ENCODE peak calls at places on chromosome 6, in five cellular contexts. W, U, P, S and G are unnamed samples.

GRCh38 chr6:35024601-35025054 is 116.5 kb downstream of the TCP11 start:
- DNase-seq in P (peak; percentile 33), S (peak; percentile 98), W (no peak), U (peak; percentile 62), G (peak; percentile 23)

GRCh38 chr6:63644668-63645326 is 9.2 kb downstream of the PHF3 start:
- DNase-seq in W (no peak), S (peak; percentile 58), U (peak; percentile 14), P (no peak), G (no peak)

GRCh38 chr6:30836431-30836866 is 47.9 kb upstream of the DDR1 start:
- DNase-seq in P (no peak), W (peak; percentile 53), U (peak; percentile 55), S (no peak), G (peak; percentile 53)

GRCh38 chr6:91029211-91029610 is 442.3 kb upstream of the MAP3K7 start:
- DNase-seq in W (no peak), P (no peak), S (no peak), U (no peak), G (peak; percentile 13)

GRCh38 chr6:42010185-42010872 is 40.0 kb upstream of the TAF8 start:
- DNase-seq in U (no peak), W (no peak), P (no peak), S (peak; percentile 9), G (no peak)

GRCh38 chr6:25732468-25733198 is 21.9 kb upstream of the SLC17A4 start:
- DNase-seq in P (no peak), U (no peak), W (no peak), S (no peak), G (no peak)

GRCh38 chr6:91464201-91464600 is 877.3 kb upstream of the MAP3K7 start:
- DNase-seq in S (no peak), W (no peak), U (no peak), P (no peak), G (no peak)

GRCh38 chr6:121247386-121247785 is 86.9 kb downstream of the TBC1D32 start:
- DNase-seq in U (no peak), P (no peak), W (no peak), S (no peak), G (no peak)

GRCh38 chr6:138817799-138818198 is 21.9 kb downstream of the ECT2L start:
- DNase-seq in U (no peak), P (no peak), S (peak; percentile 100), W (peak; percentile 97), G (peak; percentile 81)

GRCh38 chr6:10722570-10722819 is 375 bp upstream of the TMEM14C start:
- DNase-seq in S (no peak), W (no peak), P (no peak), U (no peak), G (no peak)

GRCh38 chr6:11279213-11279780 is 46.8 kb upstream of the NEDD9 start:
- DNase-seq in U (no peak), W (no peak), S (no peak), P (peak; percentile 66), G (no peak)

GRCh38 chr6:9921366-9921765 is 493.5 kb downstream of the TFAP2A start:
- DNase-seq in S (peak; percentile 12), P (no peak), U (no peak), W (no peak), G (no peak)

GRCh38 chr6:78810698-78811097 is 56.7 kb upstream of the IRAK1BP1 start:
- DNase-seq in S (peak; percentile 100), P (no peak), W (peak; percentile 95), U (no peak), G (no peak)

GRCh38 chr6:151044465-151045441 is 179.3 kb downstream of the MTHFD1L start:
- DNase-seq in W (peak; percentile 73), S (peak; percentile 86), P (peak; percentile 52), U (peak; percentile 70), G (peak; percentile 96)

GRCh38 chr6:30568245-30568644 is 3.0 kb upstream of the ABCF1 start:
- DNase-seq in U (no peak), S (no peak), P (no peak), W (no peak), G (no peak)

GRCh38 chr6:119145111-119145510 is 66.6 kb upstream of the FAM184A start:
- DNase-seq in U (no peak), S (no peak), W (no peak), P (no peak), G (no peak)

GRCh38 chr6:143743256-143744166 is 65.7 kb downstream of the PHACTR2 start:
- DNase-seq in P (no peak), S (no peak), W (peak; percentile 46), U (peak; percentile 35), G (no peak)

GRCh38 chr6:14873781-14874446 is 372.0 kb upstream of the JARID2 start:
- DNase-seq in U (no peak), P (no peak), W (no peak), S (no peak), G (no peak)

GRCh38 chr6:67451874-67452273 is 1183.2 kb upstream of the ADGRB3 start:
- DNase-seq in P (no peak), U (no peak), S (no peak), W (no peak), G (no peak)

GRCh38 chr6:121463087-121463486 is 27.6 kb downstream of the GJA1 start:
- DNase-seq in P (no peak), U (no peak), W (no peak), S (no peak), G (no peak)

GRCh38 chr6:113599444-113599843 is 257.7 kb upstream of the MARCKS start:
- DNase-seq in W (no peak), P (no peak), U (no peak), S (no peak), G (no peak)

GRCh38 chr6:52973013-52973412 is 22.1 kb downstream of the GSTA4 start:
- DNase-seq in U (no peak), W (no peak), S (no peak), P (no peak), G (no peak)

GRCh38 chr6:34970962-34971361 is 81.9 kb downstream of the ANKS1A start:
- DNase-seq in U (no peak), S (no peak), P (no peak), W (no peak), G (no peak)

GRCh38 chr6:158262755-158263154 is 49.5 kb upstream of the TULP4 start:
- DNase-seq in S (no peak), W (no peak), U (no peak), P (no peak), G (no peak)

GRCh38 chr6:111379302-111379701 is 103.7 kb downstream of the REV3L start:
- DNase-seq in P (no peak), W (no peak), S (no peak), U (no peak), G (no peak)

GRCh38 chr6:75115501-75115900 is 90.4 kb downstream of the COL12A1 start:
- DNase-seq in S (no peak), W (no peak), P (no peak), U (no peak), G (no peak)

GRCh38 chr6:52020961-52021570 is 66.3 kb downstream of the PKHD1 start:
- DNase-seq in U (no peak), P (no peak), W (no peak), S (peak; percentile 30), G (no peak)

GRCh38 chr6:162249907-162250642 is 477.5 kb downstream of the PRKN start:
- DNase-seq in P (no peak), U (no peak), W (no peak), S (no peak), G (no peak)

GRCh38 chr6:130724089-130724488 is 103.1 kb upstream of the SMLR1 start:
- DNase-seq in P (no peak), U (no peak), S (peak; percentile 22), W (no peak), G (no peak)

GRCh38 chr6:95431637-95432228 is 145.6 kb upstream of the MANEA start:
- DNase-seq in S (peak; percentile 50), U (no peak), W (peak; percentile 35), P (no peak), G (peak; percentile 71)

GRCh38 chr6:117956386-117956785 is 49.3 kb downstream of the SLC35F1 start:
- DNase-seq in W (no peak), U (no peak), S (no peak), P (no peak), G (no peak)

GRCh38 chr6:32081168-32081624 is 27.9 kb downstream of the TNXB start:
- DNase-seq in W (no peak), U (peak; percentile 44), S (no peak), P (peak; percentile 85), G (peak; percentile 30)

DNA sequence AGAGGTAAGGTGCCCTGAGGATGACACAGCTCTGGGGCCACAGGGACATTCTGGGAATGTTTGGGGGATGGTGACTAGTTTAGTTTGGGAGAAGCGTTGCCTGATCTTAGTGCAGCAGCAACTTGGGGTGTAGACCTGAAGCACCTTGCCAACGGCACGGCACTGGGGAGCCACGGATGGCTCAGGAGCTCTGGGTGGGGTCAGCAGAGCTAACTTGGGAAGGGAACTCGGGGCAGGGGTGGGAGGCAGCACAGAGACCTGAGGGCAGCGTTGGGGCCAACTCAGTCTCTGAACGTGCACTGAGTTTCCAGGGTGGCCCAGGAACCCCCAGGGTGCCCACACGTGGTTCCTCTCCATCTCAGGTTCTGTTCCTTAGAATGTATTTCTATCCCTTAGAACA is 14.9 kb downstream of the THBS2 start:
- DNase-seq in U (no peak), W (no peak), P (no peak), S (no peak), G (no peak)
- H3K27me3 ChIP-seq in U (no peaks in the 10 kb centered on the region), W (no peaks in the 10 kb centered on the region), P (no peaks in the 10 kb centered on the region), S (no peaks in the 10 kb centered on the region), G (no peaks in the 10 kb centered on the region)

GRCh38 chr6:16238057-16238657 is at the start of gene GMPR:
- DNase-seq in P (peak; percentile 86), S (no peak), U (peak; percentile 81), W (peak; percentile 79), G (peak; percentile 81)
- H3K27me3 ChIP-seq in P (no peaks in the 10 kb centered on the region), S (no peaks in the 10 kb centered on the region), U (no peaks in the 10 kb centered on the region), W (no peaks in the 10 kb centered on the region), G (no peaks in the 10 kb centered on the region)

GRCh38 chr6:16468991-16469615 is 230.7 kb downstream of the GMPR start:
- DNase-seq in P (no peak), W (no peak), U (no peak), S (no peak), G (no peak)

GRCh38 chr6:16471898-16472297 is 233.5 kb downstream of the GMPR start:
- DNase-seq in U (no peak), S (no peak), W (no peak), P (no peak), G (no peak)

GRCh38 chr6:16472349-16473069 is 234.1 kb downstream of the GMPR start:
- DNase-seq in S (peak; percentile 67), P (no peak), U (no peak), W (no peak), G (no peak)

GRCh38 chr6:16471222-16471784 is 232.9 kb downstream of the GMPR start:
- DNase-seq in P (no peak), W (no peak), S (no peak), U (no peak), G (no peak)

GRCh38 chr6:16470502-16471221 is 232.3 kb downstream of the GMPR start:
- DNase-seq in W (no peak), U (no peak), S (no peak), P (no peak), G (no peak)
- H3K27me3 ChIP-seq in W (no peaks in the 10 kb centered on the region), U (no peaks in the 10 kb centered on the region), S (no peaks in the 10 kb centered on the region), P (no peaks in the 10 kb centered on the region), G (no peaks in the 10 kb centered on the region)

DNA sequence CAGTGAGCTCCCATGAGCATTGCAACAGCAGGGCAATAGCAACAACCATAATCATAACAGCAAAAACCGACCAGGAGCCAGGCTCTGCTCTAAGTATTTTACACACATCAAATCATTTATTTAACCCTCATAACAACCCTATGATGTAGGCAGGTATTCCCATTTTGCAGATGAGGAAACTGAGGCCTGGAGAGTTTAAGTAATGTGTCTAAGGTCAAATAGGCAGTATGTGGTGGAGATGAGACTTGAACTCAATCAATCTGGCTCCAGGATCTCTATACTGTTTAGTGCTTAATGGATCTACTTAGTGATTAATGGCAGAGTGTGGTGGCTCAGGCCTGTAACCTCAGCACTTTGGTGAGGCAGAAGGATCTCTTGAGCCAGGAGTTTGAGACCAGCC is 3.4 kb downstream of the TMEM151B start:
- DNase-seq in U (no peak), P (no peak), W (no peak), S (no peak), G (no peak)
- H3K27me3 ChIP-seq in U (peaks cover 96% of the 10 kb centered on the region), P (no peaks in the 10 kb centered on the region), W (peaks cover 5% of the 10 kb centered on the region), S (peaks cover 35% of the 10 kb centered on the region), G (peaks cover 18% of the 10 kb centered on the region)